ENCODE peak calls at places on chromosomes 4 and X, in seven cellular contexts. One of them, this sample, is unnamed. For H3K4me1, the result is how much of the 10 kb centered on the place peaks cover.

GRCh38 chr4:129218355-129218754 is 122.4 kb downstream of the C4orf33 start:
- DNase-seq in CD4-positive, alpha-beta memory T cell: no peak
- DNase-seq in transverse colon: peak
- DNase-seq in CD8-positive, alpha-beta memory T cell: no peak
- DNase-seq in lower lobe of right lung: no peak
- DNase-seq in OCI-LY7: no peak
- DNase-seq in fibroblast of lung: peak
- DNase-seq in this sample: no peak

GRCh38 chr4:40846556-40846955 is 96.8 kb downstream of the NSUN7 start:
- DNase-seq in CD4-positive, alpha-beta memory T cell: no peak
- DNase-seq in CD8-positive, alpha-beta memory T cell: no peak
- DNase-seq in lower lobe of right lung: no peak
- DNase-seq in fibroblast of lung: no peak
- DNase-seq in transverse colon: no peak
- DNase-seq in OCI-LY7: no peak
- DNase-seq in this sample: no peak

GRCh38 chrX:68826113-68826980 is 2.5 kb upstream of the EFNB1 start:
- DNase-seq in CD8-positive, alpha-beta memory T cell: no peak
- DNase-seq in lower lobe of right lung: no peak
- DNase-seq in CD4-positive, alpha-beta memory T cell: no peak
- DNase-seq in OCI-LY7: no peak
- DNase-seq in transverse colon: no peak
- DNase-seq in fibroblast of lung: no peak
- DNase-seq in this sample: no peak

GRCh38 chrX:52277666-52278065 is 91.2 kb upstream of the XAGE2 start:
- DNase-seq in lower lobe of right lung: no peak
- DNase-seq in CD4-positive, alpha-beta memory T cell: no peak
- DNase-seq in fibroblast of lung: no peak
- DNase-seq in transverse colon: no peak
- DNase-seq in OCI-LY7: no peak
- DNase-seq in CD8-positive, alpha-beta memory T cell: no peak
- DNase-seq in this sample: no peak

GRCh38 chr4:119585771-119586170 is 42.8 kb downstream of the PDE5A start:
- DNase-seq in lower lobe of right lung: no peak
- DNase-seq in CD4-positive, alpha-beta memory T cell: no peak
- DNase-seq in OCI-LY7: no peak
- DNase-seq in CD8-positive, alpha-beta memory T cell: no peak
- DNase-seq in transverse colon: no peak
- DNase-seq in fibroblast of lung: peak
- DNase-seq in this sample: no peak

GRCh38 chr4:143085224-143085623 is 99.5 kb upstream of the USP38 start:
- DNase-seq in CD4-positive, alpha-beta memory T cell: no peak
- DNase-seq in fibroblast of lung: no peak
- DNase-seq in transverse colon: no peak
- DNase-seq in lower lobe of right lung: no peak
- DNase-seq in OCI-LY7: no peak
- DNase-seq in CD8-positive, alpha-beta memory T cell: no peak
- DNase-seq in this sample: no peak

GRCh38 chrX:17788956-17789562 is 51.8 kb downstream of the SCML1 start:
- DNase-seq in transverse colon: no peak
- DNase-seq in OCI-LY7: no peak
- DNase-seq in fibroblast of lung: no peak
- DNase-seq in lower lobe of right lung: no peak
- DNase-seq in CD4-positive, alpha-beta memory T cell: no peak
- DNase-seq in CD8-positive, alpha-beta memory T cell: no peak
- DNase-seq in this sample: no peak

GRCh38 chr4:122434285-122434684 is 22.2 kb downstream of the IL2 start:
- DNase-seq in lower lobe of right lung: no peak
- DNase-seq in CD4-positive, alpha-beta memory T cell: peak
- DNase-seq in fibroblast of lung: no peak
- DNase-seq in transverse colon: no peak
- DNase-seq in CD8-positive, alpha-beta memory T cell: no peak
- DNase-seq in OCI-LY7: no peak
- DNase-seq in this sample: no peak

GRCh38 chr4:1715002-1715761 is 3.1 kb upstream of the SLBP start:
- DNase-seq in CD8-positive, alpha-beta memory T cell: no peak
- DNase-seq in fibroblast of lung: no peak
- DNase-seq in transverse colon: peak
- DNase-seq in lower lobe of right lung: no peak
- DNase-seq in OCI-LY7: peak
- DNase-seq in CD4-positive, alpha-beta memory T cell: no peak
- DNase-seq in this sample: no peak

GRCh38 chrX:154022108-154022507 is 2.4 kb upstream of the IRAK1 start:
- DNase-seq in OCI-LY7: no peak
- DNase-seq in CD4-positive, alpha-beta memory T cell: no peak
- DNase-seq in CD8-positive, alpha-beta memory T cell: no peak
- DNase-seq in lower lobe of right lung: no peak
- DNase-seq in transverse colon: no peak
- DNase-seq in fibroblast of lung: no peak
- DNase-seq in this sample: no peak

GRCh38 chrX:39774804-39775112 is 323.0 kb downstream of the BCOR start:
- DNase-seq in transverse colon: no peak
- DNase-seq in CD4-positive, alpha-beta memory T cell: no peak
- DNase-seq in fibroblast of lung: no peak
- DNase-seq in OCI-LY7: no peak
- DNase-seq in CD8-positive, alpha-beta memory T cell: no peak
- DNase-seq in lower lobe of right lung: no peak
- DNase-seq in this sample: no peak

GRCh38 chrX:53003111-53003510 is 44.8 kb upstream of the FAM156A start:
- DNase-seq in fibroblast of lung: no peak
- DNase-seq in CD8-positive, alpha-beta memory T cell: no peak
- DNase-seq in CD4-positive, alpha-beta memory T cell: no peak
- DNase-seq in OCI-LY7: no peak
- DNase-seq in lower lobe of right lung: no peak
- DNase-seq in transverse colon: no peak
- DNase-seq in this sample: no peak

GRCh38 chr4:24219171-24219570 is 329.3 kb upstream of the PPARGC1A start:
- DNase-seq in transverse colon: no peak
- DNase-seq in fibroblast of lung: peak
- DNase-seq in OCI-LY7: no peak
- DNase-seq in lower lobe of right lung: no peak
- DNase-seq in CD8-positive, alpha-beta memory T cell: no peak
- DNase-seq in CD4-positive, alpha-beta memory T cell: no peak
- DNase-seq in this sample: no peak

GRCh38 chrX:10518073-10518472 is 102.3 kb downstream of the MID1 start:
- DNase-seq in transverse colon: no peak
- DNase-seq in CD4-positive, alpha-beta memory T cell: no peak
- DNase-seq in fibroblast of lung: no peak
- DNase-seq in lower lobe of right lung: no peak
- DNase-seq in CD8-positive, alpha-beta memory T cell: no peak
- DNase-seq in OCI-LY7: no peak
- DNase-seq in this sample: no peak

GRCh38 chr4:98694076-98694475 is 35.7 kb upstream of the TSPAN5 start:
- DNase-seq in CD8-positive, alpha-beta memory T cell: no peak
- DNase-seq in CD4-positive, alpha-beta memory T cell: no peak
- DNase-seq in OCI-LY7: no peak
- DNase-seq in fibroblast of lung: no peak
- DNase-seq in transverse colon: no peak
- DNase-seq in lower lobe of right lung: no peak
- DNase-seq in this sample: no peak

GRCh38 chr4:114038762-114039392 is 59.4 kb upstream of the ARSJ start:
- DNase-seq in fibroblast of lung: no peak
- DNase-seq in CD8-positive, alpha-beta memory T cell: no peak
- DNase-seq in CD4-positive, alpha-beta memory T cell: no peak
- DNase-seq in lower lobe of right lung: no peak
- DNase-seq in transverse colon: no peak
- DNase-seq in OCI-LY7: no peak
- DNase-seq in this sample: no peak

GRCh38 chr4:159127745-159128518 is 25.1 kb downstream of the RAPGEF2 start:
- DNase-seq in CD4-positive, alpha-beta memory T cell: no peak
- DNase-seq in CD8-positive, alpha-beta memory T cell: no peak
- DNase-seq in lower lobe of right lung: no peak
- DNase-seq in OCI-LY7: no peak
- DNase-seq in transverse colon: no peak
- DNase-seq in fibroblast of lung: no peak
- DNase-seq in this sample: no peak

GRCh38 chr4:166169111-166169510 is 296.1 kb downstream of the TLL1 start:
- DNase-seq in CD8-positive, alpha-beta memory T cell: no peak
- DNase-seq in OCI-LY7: no peak
- DNase-seq in transverse colon: no peak
- DNase-seq in lower lobe of right lung: no peak
- DNase-seq in CD4-positive, alpha-beta memory T cell: no peak
- DNase-seq in fibroblast of lung: no peak
- DNase-seq in this sample: no peak

GRCh38 chrX:23513121-23513520 is 154.2 kb upstream of the PRDX4 start:
- DNase-seq in lower lobe of right lung: no peak
- DNase-seq in CD8-positive, alpha-beta memory T cell: no peak
- DNase-seq in transverse colon: no peak
- DNase-seq in CD4-positive, alpha-beta memory T cell: no peak
- DNase-seq in fibroblast of lung: no peak
- DNase-seq in OCI-LY7: no peak
- DNase-seq in this sample: no peak

GRCh38 chr4:159018062-159018629 is 84.7 kb upstream of the RAPGEF2 start:
- DNase-seq in OCI-LY7: peak
- DNase-seq in CD8-positive, alpha-beta memory T cell: no peak
- DNase-seq in transverse colon: no peak
- DNase-seq in CD4-positive, alpha-beta memory T cell: no peak
- DNase-seq in fibroblast of lung: no peak
- DNase-seq in lower lobe of right lung: no peak
- DNase-seq in this sample: no peak

GRCh38 chr4:7677799-7678301 is 243.1 kb upstream of the PSAPL1 start:
- DNase-seq in transverse colon: no peak
- DNase-seq in fibroblast of lung: no peak
- DNase-seq in CD8-positive, alpha-beta memory T cell: peak
- DNase-seq in OCI-LY7: no peak
- DNase-seq in CD4-positive, alpha-beta memory T cell: no peak
- DNase-seq in lower lobe of right lung: no peak
- DNase-seq in this sample: no peak
- H3K4me1 ChIP-seq in transverse colon: under half
- H3K4me1 ChIP-seq in fibroblast of lung: under half
- H3K4me1 ChIP-seq in CD8-positive, alpha-beta memory T cell: under half
- H3K4me1 ChIP-seq in OCI-LY7: under half
- H3K4me1 ChIP-seq in CD4-positive, alpha-beta memory T cell: under half
- H3K4me1 ChIP-seq in lower lobe of right lung: under half
- H3K4me1 ChIP-seq in this sample: under half

DNA sequence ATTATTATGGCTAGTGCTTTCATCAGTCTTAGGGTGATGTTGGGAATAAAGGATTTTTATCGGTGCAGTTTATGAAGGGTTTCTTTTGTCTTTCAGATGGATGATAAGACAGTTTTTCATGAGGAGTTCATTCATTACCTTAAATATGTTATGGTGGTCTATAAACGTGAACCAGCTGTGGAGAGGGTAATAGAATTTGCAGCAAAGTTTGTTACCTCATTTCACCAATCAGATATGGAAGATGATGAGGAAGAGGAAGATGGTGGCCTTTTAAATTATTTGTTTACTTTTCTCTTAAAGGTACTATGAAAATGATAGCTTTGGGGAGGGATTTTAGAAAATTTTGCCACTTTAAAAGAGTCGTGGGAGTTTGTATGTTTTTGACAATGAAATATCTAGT is 1.3 kb downstream of the NCAPG start:
- DNase-seq in transverse colon: no peak
- DNase-seq in CD8-positive, alpha-beta memory T cell: no peak
- DNase-seq in CD4-positive, alpha-beta memory T cell: no peak
- DNase-seq in lower lobe of right lung: no peak
- DNase-seq in OCI-LY7: peak
- DNase-seq in fibroblast of lung: no peak
- DNase-seq in this sample: no peak
- H3K4me3 ChIP-seq in transverse colon: no peak
- H3K4me3 ChIP-seq in CD8-positive, alpha-beta memory T cell: no peak
- H3K4me3 ChIP-seq in CD4-positive, alpha-beta memory T cell: no peak
- H3K4me3 ChIP-seq in lower lobe of right lung: no peak
- H3K4me3 ChIP-seq in OCI-LY7: peak
- H3K4me3 ChIP-seq in fibroblast of lung: peak
- H3K4me3 ChIP-seq in this sample: no peak

GRCh38 chrX:48684134-48684533 is 535 bp downstream of the WAS start:
- DNase-seq in fibroblast of lung: no peak
- DNase-seq in CD4-positive, alpha-beta memory T cell: no peak
- DNase-seq in transverse colon: no peak
- DNase-seq in OCI-LY7: no peak
- DNase-seq in CD8-positive, alpha-beta memory T cell: no peak
- DNase-seq in lower lobe of right lung: no peak
- DNase-seq in this sample: no peak
- H3K4me1 ChIP-seq in fibroblast of lung: under half
- H3K4me1 ChIP-seq in CD4-positive, alpha-beta memory T cell: under half
- H3K4me1 ChIP-seq in transverse colon: under half
- H3K4me1 ChIP-seq in OCI-LY7: under half
- H3K4me1 ChIP-seq in CD8-positive, alpha-beta memory T cell: under half
- H3K4me1 ChIP-seq in lower lobe of right lung: under half
- H3K4me1 ChIP-seq in this sample: under half

GRCh38 chr4:55410431-55410830 is 14.7 kb downstream of the TMEM165 start:
- DNase-seq in CD8-positive, alpha-beta memory T cell: no peak
- DNase-seq in lower lobe of right lung: no peak
- DNase-seq in fibroblast of lung: no peak
- DNase-seq in transverse colon: no peak
- DNase-seq in CD4-positive, alpha-beta memory T cell: no peak
- DNase-seq in OCI-LY7: no peak
- DNase-seq in this sample: no peak
- H3K4me3 ChIP-seq in CD8-positive, alpha-beta memory T cell: no peak
- H3K4me3 ChIP-seq in lower lobe of right lung: no peak
- H3K4me3 ChIP-seq in fibroblast of lung: no peak
- H3K4me3 ChIP-seq in transverse colon: no peak
- H3K4me3 ChIP-seq in CD4-positive, alpha-beta memory T cell: no peak
- H3K4me3 ChIP-seq in OCI-LY7: no peak
- H3K4me3 ChIP-seq in this sample: no peak

DNA sequence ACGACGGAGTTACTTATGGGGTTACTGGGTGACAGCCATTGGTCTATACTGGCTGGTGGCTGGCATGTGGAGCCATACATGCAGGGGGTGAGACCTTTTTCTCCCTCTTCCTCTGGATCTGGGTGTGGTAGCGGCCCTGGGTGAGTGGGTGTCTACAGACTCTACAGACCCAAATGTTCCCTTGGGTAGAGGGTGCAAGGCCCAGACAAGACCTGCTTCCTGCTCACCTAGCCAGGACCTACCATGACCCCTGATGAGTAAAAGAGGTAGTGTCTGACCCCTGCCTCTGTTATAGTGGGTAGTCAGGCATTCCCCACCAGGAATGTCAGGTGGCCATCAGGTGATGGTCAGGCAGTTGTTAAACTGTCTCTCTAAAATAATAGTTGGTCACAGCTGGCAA is 66.8 kb downstream of the SLC2A9 start:
- DNase-seq in CD4-positive, alpha-beta memory T cell: no peak
- DNase-seq in lower lobe of right lung: no peak
- DNase-seq in fibroblast of lung: no peak
- DNase-seq in transverse colon: no peak
- DNase-seq in CD8-positive, alpha-beta memory T cell: no peak
- DNase-seq in OCI-LY7: no peak
- DNase-seq in this sample: no peak
- H3K4me1 ChIP-seq in CD4-positive, alpha-beta memory T cell: under half
- H3K4me1 ChIP-seq in lower lobe of right lung: under half
- H3K4me1 ChIP-seq in fibroblast of lung: under half
- H3K4me1 ChIP-seq in transverse colon: under half
- H3K4me1 ChIP-seq in CD8-positive, alpha-beta memory T cell: under half
- H3K4me1 ChIP-seq in OCI-LY7: under half
- H3K4me1 ChIP-seq in this sample: under half